ENCODE peak calls at places on chromosomes 16 and 17, in six cellular contexts. C is stimulated activated CD4-positive, alpha-beta T cell treated with anti-CD3 and anti-CD28 coated beads, Interleukin-4, amount 100 ng/mL, for 24 hours; X is skeletal muscle cell; O is nucleus accumbens; D is T-helper 1 cell; Z is brain microvascular endothelial cell. T is an unnamed sample.

GRCh38 chr17:79028496-79029326 is 4.7 kb downstream of the C1QTNF1 start:
- DNase-seq in Z (no peak), X (no peak), D (no peak), O (no peak), C (no peak), T (no peak)

GRCh38 chr17:48491527-48492273 is 39.1 kb downstream of the HOXB1 start:
- DNase-seq in O (no peak), C (no peak), X (no peak), D (peak; percentile 77), Z (no peak), T (no peak)

GRCh38 chr17:83078378-83079339 is 750 bp upstream of the METRNL start:
- DNase-seq in O (no peak), Z (no peak), D (no peak), C (no peak), X (no peak), T (no peak)

GRCh38 chr17:48127371-48128051 is 19.9 kb downstream of the SNX11 start:
- DNase-seq in Z (no peak), O (no peak), D (no peak), C (no peak), X (no peak), T (peak; percentile 68)

GRCh38 chr17:64369007-64369893 is 21.4 kb downstream of the PECAM1 start:
- DNase-seq in Z (no peak), O (no peak), C (no peak), X (no peak), D (no peak), T (no peak)

GRCh38 chr16:47067203-47067602 is 76.5 kb downstream of the NETO2 start:
- DNase-seq in Z (no peak), X (no peak), C (no peak), D (no peak), O (no peak), T (no peak)

GRCh38 chr17:10785295-10785694 is 18.6 kb downstream of the TMEM238L start:
- DNase-seq in C (no peak), Z (no peak), X (no peak), D (no peak), O (no peak), T (no peak)

GRCh38 chr16:85377388-85378144 is 235.6 kb upstream of the GSE1 start:
- DNase-seq in Z (no peak), C (no peak), X (no peak), D (no peak), O (no peak), T (no peak)

GRCh38 chr17:40073454-40074174 is 10.8 kb downstream of the THRA start:
- DNase-seq in D (no peak), C (no peak), X (no peak), Z (no peak), O (no peak), T (no peak)

GRCh38 chr17:31695456-31696090 is 163.5 kb downstream of the COPRS start:
- DNase-seq in O (no peak), C (no peak), X (no peak), D (no peak), Z (no peak), T (no peak)

GRCh38 chr17:81251091-81251942 is 12.2 kb downstream of the NDUFAF8 start:
- DNase-seq in D (no peak), O (no peak), C (no peak), X (no peak), Z (no peak), T (no peak)

GRCh38 chr16:78501744-78502143 is 402.3 kb downstream of the WWOX start:
- DNase-seq in Z (no peak), O (no peak), X (no peak), C (no peak), D (no peak), T (no peak)

GRCh38 chr17:57391076-57391825 is 134.9 kb downstream of the MSI2 start:
- DNase-seq in O (no peak), X (peak; percentile 41), Z (no peak), C (no peak), D (no peak), T (no peak)

GRCh38 chr17:67992541-67993152 is 3.6 kb downstream of the C17orf58 start:
- DNase-seq in Z (no peak), D (no peak), O (no peak), X (no peak), C (peak; percentile 11), T (no peak)

GRCh38 chr17:37168731-37169353 is 206.9 kb upstream of the C17orf78 start:
- DNase-seq in Z (no peak), C (no peak), X (no peak), D (no peak), O (no peak), T (no peak)

GRCh38 chr17:10652984-10653680 is 4.0 kb downstream of the MYH3 start:
- DNase-seq in O (no peak), D (peak; percentile 10), X (no peak), C (no peak), Z (no peak), T (no peak)

GRCh38 chr16:47072158-47072557 is 71.6 kb downstream of the NETO2 start:
- DNase-seq in Z (no peak), X (no peak), C (no peak), D (no peak), O (no peak), T (no peak)

GRCh38 chr16:6932871-6933390 is 399.7 kb upstream of the RBFOX1 start:
- DNase-seq in C (no peak), X (no peak), D (no peak), Z (no peak), O (no peak), T (no peak)

GRCh38 chr17:5508855-5509254 is 22.5 kb downstream of the MIS12 start:
- DNase-seq in C (no peak), Z (peak; percentile 94), D (no peak), O (no peak), X (peak; percentile 32), T (no peak)

GRCh38 chr16:64351116-64351515 is 770.7 kb downstream of the CDH11 start:
- DNase-seq in D (no peak), C (no peak), O (no peak), X (no peak), Z (no peak), T (no peak)

GRCh38 chr16:53080345-53081031 is 25.7 kb downstream of the CHD9 start:
- DNase-seq in D (no peak), C (no peak), Z (peak; percentile 83), X (peak; percentile 81), O (no peak), T (peak; percentile 60)

GRCh38 chr17:82390015-82390859 is 18.7 kb downstream of the UTS2R start:
- DNase-seq in O (no peak), X (no peak), D (no peak), C (no peak), Z (no peak), T (no peak)

GRCh38 chr16:52597772-52598483 is 51.0 kb upstream of the TOX3 start:
- DNase-seq in X (no peak), D (no peak), O (no peak), Z (no peak), C (no peak), T (no peak)

GRCh38 chr16:67883872-67884261 is 818 bp upstream of the NRN1L start:
- DNase-seq in X (no peak), C (peak; percentile 72), O (peak; percentile 15), D (peak; percentile 58), Z (no peak), T (no peak)

GRCh38 chr17:64741924-64742670 is 80.0 kb upstream of the SMURF2 start:
- DNase-seq in D (no peak), X (peak; percentile 66), C (no peak), O (no peak), Z (no peak), T (no peak)

GRCh38 chr16:19912445-19913305 is 28.0 kb upstream of the GPRC5B start:
- DNase-seq in D (no peak), O (no peak), Z (peak; percentile 11), X (peak; percentile 39), C (no peak), T (no peak)

GRCh38 chr16:64977211-64977920 is 144.5 kb downstream of the CDH11 start:
- DNase-seq in O (no peak), Z (no peak), X (no peak), C (no peak), D (no peak), T (no peak)

GRCh38 chr16:77760800-77761199 is 27.6 kb upstream of the VAT1L start:
- DNase-seq in D (no peak), X (no peak), C (no peak), O (no peak), Z (no peak), T (no peak)

GRCh38 chr17:75899353-75899752 is 2.6 kb upstream of the TRIM65 start:
- DNase-seq in X (no peak), C (no peak), D (no peak), Z (no peak), O (no peak), T (no peak)

GRCh38 chr17:82463881-82464566 is 5.5 kb downstream of the NARF start:
- DNase-seq in O (no peak), C (no peak), Z (no peak), X (no peak), D (no peak), T (no peak)

GRCh38 chr17:1989135-1989534 is 36.0 kb downstream of the RTN4RL1 start:
- DNase-seq in D (no peak), O (no peak), Z (peak; percentile 60), X (peak; percentile 36), C (no peak), T (peak; percentile 78)